ENCODE peak calls at places on chromosomes 12 and 14, in four cellular contexts. A is gastrocnemius medialis, R is small intestine, J is heart right ventricle. S is an unnamed sample. For H3K4me1, the result is how much of the 10 kb centered on the place peaks cover.

GRCh38 chr14:101854366-101854765 is 92.9 kb downstream of the PPP2R5C start:
- DNase-seq in J (no peak), A (no peak), R (no peak), S (no peak)

GRCh38 chr12:7096006-7096903 is 4.0 kb upstream of the C1R start:
- DNase-seq in R (no peak), A (no peak), J (no peak), S (no peak)

GRCh38 chr12:116160196-116160595 is 117.3 kb downstream of the MED13L start:
- DNase-seq in J (no peak), R (no peak), A (peak), S (no peak)

GRCh38 chr14:74962059-74962458 is 6.7 kb upstream of the PGF start:
- DNase-seq in A (no peak), J (no peak), R (no peak), S (no peak)

GRCh38 chr12:131720921-131721320 is 10.0 kb downstream of the SFSWAP start:
- DNase-seq in A (no peak), R (no peak), J (no peak), S (no peak)

GRCh38 chr12:9240776-9241175 is 32.6 kb upstream of the PZP start:
- DNase-seq in R (no peak), A (no peak), J (peak), S (no peak)

GRCh38 chr14:89407856-89408255 is 9.2 kb downstream of the FOXN3 start:
- DNase-seq in R (no peak), J (no peak), A (no peak), S (no peak)

GRCh38 chr12:52815676-52816075 is 1.8 kb upstream of the KRT4 start:
- DNase-seq in J (no peak), A (no peak), R (no peak), S (no peak)

GRCh38 chr12:114481200-114481535 is 75.2 kb upstream of the TBX5 start:
- DNase-seq in R (no peak), J (no peak), A (no peak), S (no peak)

GRCh38 chr12:56838602-56839488 is 75.7 kb downstream of the HSD17B6 start:
- DNase-seq in J (no peak), R (no peak), A (no peak), S (no peak)

GRCh38 chr14:62694075-62694474 is 351.2 kb downstream of the KCNH5 start:
- DNase-seq in J (no peak), A (no peak), R (peak), S (no peak)

GRCh38 chr14:37599527-37600368 is 4.3 kb downstream of the TTC6 start:
- DNase-seq in J (no peak), A (no peak), R (peak), S (no peak)

GRCh38 chr14:85987292-85987691 is 457.3 kb downstream of the FLRT2 start:
- DNase-seq in J (no peak), A (no peak), R (no peak), S (no peak)

GRCh38 chr12:132450391-132451171 is 39.4 kb upstream of the FBRSL1 start:
- DNase-seq in R (no peak), A (no peak), J (no peak), S (no peak)

GRCh38 chr14:104659764-104660523 is 29.5 kb upstream of the INF2 start:
- DNase-seq in R (no peak), J (no peak), A (no peak), S (no peak)

GRCh38 chr14:91361236-91361811 is 56.3 kb downstream of the CCDC88C start:
- DNase-seq in R (no peak), A (no peak), J (no peak), S (no peak)

GRCh38 chr14:29494312-29494711 is 433.3 kb downstream of the PRKD1 start:
- DNase-seq in R (no peak), J (no peak), A (no peak), S (no peak)

GRCh38 chr12:57739387-57739786 is 845 bp upstream of the AGAP2 start:
- DNase-seq in A (no peak), R (no peak), J (no peak), S (no peak)

GRCh38 chr12:47085815-47086252 is 6.1 kb upstream of the AMIGO2 start:
- DNase-seq in R (peak), J (peak), A (no peak), S (no peak)

GRCh38 chr12:88501976-88502938 is 78.0 kb downstream of the KITLG start:
- DNase-seq in J (no peak), R (no peak), A (no peak), S (no peak)

GRCh38 chr14:95432152-95433093 is 84.0 kb downstream of the SYNE3 start:
- DNase-seq in J (peak), R (peak), A (no peak), S (peak)

GRCh38 chr14:51525705-51526104 is 126.0 kb upstream of the FRMD6 start:
- DNase-seq in R (no peak), A (no peak), J (no peak), S (no peak)

GRCh38 chr14:38387821-38388220 is 131.9 kb upstream of the CLEC14A start:
- DNase-seq in J (no peak), A (no peak), R (no peak), S (no peak)

GRCh38 chr14:71606575-71606974 is 325.7 kb upstream of the RGS6 start:
- DNase-seq in R (no peak), A (no peak), J (no peak), S (no peak)

GRCh38 chr14:26286066-26286791 is 311.6 kb downstream of the NOVA1 start:
- DNase-seq in R (no peak), A (no peak), J (no peak), S (no peak)

GRCh38 chr14:45678163-45678562 is 425.2 kb upstream of the MIS18BP1 start:
- DNase-seq in R (no peak), J (no peak), A (no peak), S (no peak)

DNA sequence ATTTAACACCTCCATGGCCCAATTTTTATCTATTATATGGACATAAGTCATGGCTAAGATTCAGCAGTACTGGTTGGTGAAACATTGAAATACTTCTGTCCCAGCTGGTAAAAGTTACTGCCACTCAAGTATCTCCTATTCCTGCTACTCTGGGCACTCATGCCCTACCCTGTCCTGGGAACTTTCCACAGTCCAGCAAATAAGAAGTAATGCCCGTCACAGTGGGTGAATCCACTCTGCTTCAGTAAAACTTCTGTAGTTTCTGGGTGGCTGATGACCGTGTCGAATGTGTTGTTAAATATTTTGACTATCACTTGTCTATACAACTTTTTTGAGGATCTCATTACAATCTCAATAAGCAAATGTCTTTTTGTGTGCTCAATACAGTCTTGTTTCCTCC is 209.3 kb upstream of the IGF1 start:
- DNase-seq in J (no peak), R (no peak), A (no peak), S (no peak)
- H3K4me1 ChIP-seq in J (under half), R (under half), A (under half), S (under half)

GRCh38 chr14:100104523-100105300 is 39.5 kb downstream of the EVL start:
- DNase-seq in J (no peak), A (no peak), R (no peak), S (no peak)
- H3K4me1 ChIP-seq in J (half or more), A (under half), R (under half), S (half or more)

DNA sequence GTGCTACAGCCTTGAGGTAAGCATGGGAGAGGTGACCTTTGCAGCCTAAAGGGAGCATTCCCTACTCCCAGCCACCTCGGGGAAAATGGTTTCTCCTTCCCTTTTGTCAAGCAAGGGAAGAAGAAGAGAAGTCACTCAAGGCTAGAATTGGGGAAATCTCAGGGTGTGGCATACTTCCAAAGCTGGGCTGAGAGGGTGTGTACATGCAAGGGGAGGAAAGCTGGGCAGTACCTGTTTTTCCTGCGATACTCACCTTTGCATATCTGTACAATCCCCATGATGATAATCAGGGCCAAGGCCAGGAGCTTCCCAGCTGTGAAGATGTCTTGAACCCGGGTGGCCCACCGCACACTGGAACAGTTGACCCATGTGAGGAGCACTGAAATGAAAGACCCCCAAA is 23.8 kb upstream of the CEBPE start:
- DNase-seq in R (no peak), A (no peak), J (no peak), S (no peak)
- H3K4me1 ChIP-seq in R (under half), A (half or more), J (under half), S (under half)

GRCh38 chr12:111412830-111413441 is 7.2 kb downstream of the SH2B3 start:
- DNase-seq in R (no peak), A (no peak), J (no peak), S (no peak)

GRCh38 chr12:111412007-111412829 is 6.5 kb downstream of the SH2B3 start:
- DNase-seq in J (no peak), A (no peak), R (no peak), S (no peak)

GRCh38 chr12:111413442-111414086 is 7.8 kb downstream of the SH2B3 start:
- DNase-seq in A (peak), J (peak), R (peak), S (no peak)

GRCh38 chr12:111417290-111417689 is 11.6 kb downstream of the SH2B3 start:
- DNase-seq in A (no peak), J (no peak), R (no peak), S (no peak)

GRCh38 chr12:111414711-111415252 is 9.1 kb downstream of the SH2B3 start:
- DNase-seq in A (no peak), J (no peak), R (no peak), S (no peak)
- H3K4me1 ChIP-seq in A (under half), J (half or more), R (under half), S (under half)

GRCh38 chr12:68482014-68482413 is 128.7 kb upstream of the RAP1B start:
- DNase-seq in A (no peak), R (no peak), J (no peak), S (no peak)
- H3K4me1 ChIP-seq in A (under half), R (under half), J (under half), S (under half)

DNA sequence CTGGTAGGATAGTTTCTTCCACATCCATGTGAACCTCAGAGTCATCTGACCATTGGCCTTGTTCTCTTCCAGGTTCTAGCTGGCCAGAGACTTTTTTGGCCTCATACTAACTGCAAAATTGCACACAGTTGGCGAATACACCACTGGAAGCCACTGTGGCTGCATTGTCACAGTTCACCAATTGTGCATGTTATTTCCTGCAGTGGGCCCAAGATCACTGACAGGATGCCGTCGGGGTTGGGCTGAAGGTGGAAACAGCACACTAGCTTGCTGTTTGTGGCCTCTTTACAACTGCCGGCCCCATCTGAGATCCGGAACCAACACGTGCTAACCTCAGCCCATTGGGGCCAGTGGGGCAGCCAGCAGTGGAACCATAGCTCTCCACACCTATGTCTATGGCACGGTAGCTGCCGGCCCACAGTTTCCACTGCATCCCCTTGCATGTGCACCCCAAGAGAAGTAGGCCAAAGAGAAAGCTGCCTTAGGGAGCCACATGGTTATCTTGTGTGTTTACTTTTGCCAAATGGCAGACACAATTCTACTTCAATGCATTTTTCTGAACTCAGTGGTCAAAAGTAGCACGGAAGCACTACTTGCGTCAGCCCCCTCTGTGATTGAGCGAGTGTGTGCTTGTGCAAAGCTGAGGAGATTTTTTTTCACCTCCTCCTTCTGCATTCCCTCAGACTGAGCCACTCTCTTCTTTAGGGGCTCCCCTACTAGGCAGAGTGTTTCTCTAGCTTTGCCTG is 464.0 kb downstream of the RAD51B start:
- DNase-seq in R (peak), A (no peak), J (no peak), S (no peak)
- H3K4me1 ChIP-seq in R (under half), A (under half), J (under half), S (under half)

GRCh38 chr14:53943751-53944083 is 12.9 kb downstream of the BMP4 start:
- DNase-seq in A (no peak), J (no peak), R (no peak), S (no peak)
- H3K4me1 ChIP-seq in A (under half), J (under half), R (under half), S (under half)

DNA sequence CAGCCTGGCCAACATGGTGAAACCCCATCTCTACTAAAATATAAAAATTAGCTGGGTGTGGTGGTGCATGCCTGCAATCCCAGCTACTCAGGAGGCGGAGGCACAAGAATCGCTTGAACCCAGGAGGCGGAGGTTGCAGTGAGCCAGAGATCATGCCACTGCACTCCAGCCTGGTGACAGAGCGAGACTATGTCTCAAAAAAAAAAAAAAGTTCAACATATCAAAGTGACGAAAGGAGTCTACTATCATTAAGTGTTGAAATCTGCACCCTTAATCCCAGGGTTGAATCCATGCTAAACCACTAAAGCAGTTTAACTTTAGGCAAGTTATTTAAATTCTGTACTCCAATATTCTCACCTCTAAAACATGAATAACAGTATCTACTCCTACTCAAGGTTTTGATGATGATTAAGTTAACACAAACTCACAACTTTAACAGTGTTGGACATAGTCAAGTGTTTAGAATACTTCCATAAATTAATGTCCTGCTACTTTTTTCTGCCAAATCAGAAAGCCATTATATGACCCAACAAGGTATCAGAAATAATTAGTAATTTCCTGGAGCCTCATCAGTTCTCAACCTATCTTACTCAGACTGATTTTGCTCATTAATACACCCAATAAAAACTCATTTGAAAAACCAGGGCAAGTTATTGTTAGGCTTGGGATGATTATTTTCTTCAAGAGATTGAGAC is 10.9 kb downstream of the HNRNPC start:
- DNase-seq in J (no peak), R (no peak), A (no peak), S (no peak)
- H3K4me1 ChIP-seq in J (half or more), R (under half), A (half or more), S (half or more)